ENCODE peak calls at places on chromosomes 7 and 10, in six cellular contexts. P is NT2/D1, E is amniotic epithelial cell, H is AG09309, C is non-pigmented ciliary epithelial cell, O is lung microvascular endothelial cell. U is an unnamed sample.

GRCh38 chr10:10330481-10330880 is 687.2 kb upstream of the CELF2 start:
- DNase-seq in P (no peak), E (peak; percentile 3), H (no peak), C (no peak), O (no peak), U (no peak)

GRCh38 chr7:14931511-14932215 is 29.1 kb upstream of the DGKB start:
- DNase-seq in P (no peak), E (no peak), H (no peak), C (no peak), O (no peak), U (no peak)

GRCh38 chr7:95817846-95818245 is 45.5 kb downstream of the DYNC1I1 start:
- DNase-seq in P (no peak), E (no peak), H (no peak), C (no peak), O (peak; percentile 86), U (no peak)

GRCh38 chr7:129851810-129852209 is 101.0 kb downstream of the UBE2H start:
- DNase-seq in P (no peak), E (no peak), H (no peak), C (no peak), O (no peak), U (no peak)

GRCh38 chr7:100943693-100944092 is 5.6 kb upstream of the MUC3A start:
- DNase-seq in P (no peak), E (no peak), H (no peak), C (no peak), O (no peak), U (no peak)

GRCh38 chr10:1168763-1169162 is 112.6 kb downstream of the WDR37 start:
- DNase-seq in P (no peak), E (no peak), H (no peak), C (no peak), O (no peak), U (no peak)

GRCh38 chr10:120963053-120963533 is 111.9 kb downstream of the WDR11 start:
- DNase-seq in P (no peak), E (no peak), H (no peak), C (no peak), O (no peak), U (peak; percentile 46)

GRCh38 chr7:35581564-35581963 is 113.4 kb downstream of the HERPUD2 start:
- DNase-seq in P (no peak), E (no peak), H (no peak), C (no peak), O (no peak), U (no peak)

GRCh38 chr7:4765776-4766490 is 9.5 kb upstream of the AP5Z1 start:
- DNase-seq in P (no peak), E (peak; percentile 27), H (no peak), C (no peak), O (no peak), U (no peak)

GRCh38 chr7:50752422-50752821 is 30.3 kb downstream of the GRB10 start:
- DNase-seq in P (no peak), E (no peak), H (no peak), C (no peak), O (no peak), U (no peak)

GRCh38 chr7:37445800-37446199 is 2.9 kb downstream of the ELMO1 start:
- DNase-seq in P (no peak), E (no peak), H (no peak), C (no peak), O (no peak), U (no peak)

GRCh38 chr7:31413735-31414134 is 73.2 kb upstream of the NEUROD6 start:
- DNase-seq in P (no peak), E (no peak), H (no peak), C (no peak), O (no peak), U (no peak)

GRCh38 chr10:62374862-62375710 is 917 bp downstream of the ZNF365 start:
- DNase-seq in P (no peak), E (peak; percentile 32), H (no peak), C (no peak), O (no peak), U (no peak)

GRCh38 chr10:11631890-11632587 is 20.6 kb upstream of the USP6NL start:
- DNase-seq in P (no peak), E (no peak), H (no peak), C (no peak), O (peak; percentile 62), U (no peak)

GRCh38 chr7:12524794-12525386 is 45.6 kb upstream of the SCIN start:
- DNase-seq in P (no peak), E (peak; percentile 57), H (peak; percentile 41), C (no peak), O (peak; percentile 74), U (peak; percentile 24)

GRCh38 chr10:73974309-73974946 is 23.5 kb upstream of the VCL start:
- DNase-seq in P (no peak), E (no peak), H (no peak), C (no peak), O (no peak), U (no peak)

GRCh38 chr7:92925876-92926696 is 89.7 kb upstream of the CDK6 start:
- DNase-seq in P (peak; percentile 47), E (peak; percentile 47), H (no peak), C (no peak), O (no peak), U (peak; percentile 41)

GRCh38 chr10:37737336-37737735 is 120.1 kb downstream of the ZNF248 start:
- DNase-seq in P (no peak), E (no peak), H (no peak), C (no peak), O (no peak), U (no peak)

GRCh38 chr10:71766717-71767419 is 6.5 kb downstream of the VSIR start:
- DNase-seq in P (no peak), E (peak; percentile 98), H (peak; percentile 87), C (peak; percentile 94), O (peak; percentile 61), U (no peak)